ENCODE peak calls at places on chromosomes 12 and 14, in ten cellular contexts. C is prostate gland, I is HCT116, R is Panc1, T is breast epithelium, H is sigmoid colon, S is transverse colon, A is SK-N-SH, G is GM23338, B is spleen. E is an unnamed sample.

GRCh38 chr14:24297190-24297964 is 2.2 kb downstream of the DHRS1 start:
- DNase-seq in G (peak; percentile 84), S (no peak), I (no peak), R (no peak), C (no peak), T (no peak), H (no peak), B (no peak), A (peak; percentile 43), E (no peak)

GRCh38 chr12:90366286-90366685 is 588.7 kb downstream of the CCER1 start:
- DNase-seq in R (no peak), C (no peak), B (no peak), G (no peak), S (no peak), A (no peak), I (no peak), T (no peak), H (no peak), E (no peak)

GRCh38 chr12:57011438-57012424 is 4.6 kb downstream of the TAC3 start:
- DNase-seq in I (no peak), S (no peak), B (no peak), T (no peak), H (peak; percentile 26), G (no peak), A (no peak), C (no peak), R (no peak), E (no peak)

GRCh38 chr14:69987416-69988144 is 108.4 kb downstream of the SMOC1 start:
- DNase-seq in I (no peak), S (no peak), G (peak; percentile 76), C (no peak), R (no peak), B (no peak), H (no peak), T (no peak), A (no peak), E (no peak)

GRCh38 chr14:105530446-105531087 is 4.2 kb downstream of the TMEM121 start:
- DNase-seq in G (no peak), S (no peak), B (no peak), I (no peak), A (no peak), T (no peak), C (no peak), R (no peak), H (no peak), E (no peak)

GRCh38 chr14:24051789-24052655 is at the start of gene CARMIL3:
- DNase-seq in A (peak; percentile 97), S (peak; percentile 72), B (peak; percentile 91), C (peak; percentile 57), I (no peak), R (no peak), H (peak; percentile 77), G (peak; percentile 90), T (no peak), E (peak; percentile 70)

GRCh38 chr14:95547626-95548327 is 12.9 kb downstream of the GLRX5 start:
- DNase-seq in S (no peak), H (no peak), B (no peak), R (no peak), A (no peak), C (no peak), G (peak; percentile 41), T (no peak), I (no peak), E (no peak)

GRCh38 chr12:2268478-2269286 is 215.9 kb downstream of the CACNA1C start:
- DNase-seq in S (no peak), I (no peak), B (no peak), A (no peak), C (no peak), H (no peak), T (no peak), G (no peak), R (no peak), E (no peak)

GRCh38 chr14:104556256-104557021 is 23.1 kb upstream of the C14orf180 start:
- DNase-seq in H (peak; percentile 48), B (peak; percentile 71), R (no peak), C (no peak), S (peak; percentile 3), A (no peak), I (no peak), G (no peak), T (no peak), E (no peak)

GRCh38 chr12:102119674-102120563 is at the start of the genes NUP37 and PARPBP:
- DNase-seq in I (peak; percentile 86), T (peak; percentile 71), B (peak; percentile 97), A (peak; percentile 91), C (peak; percentile 77), S (peak; percentile 91), H (peak; percentile 94), R (peak; percentile 51), G (peak; percentile 95), E (peak; percentile 90)
- TF ChIP-seq POLR2AphosphoS5 in I (peak; percentile 97), T (peak; percentile 91), B (peak; percentile 94), A (peak; percentile 95), C (peak; percentile 87), S (peak; percentile 67), H (peak; percentile 93), R (peak; percentile 91), G (peak; percentile 90), E (peak; percentile 90)

GRCh38 chr12:52605542-52605941 is 4.3 kb upstream of the KRT72 start:
- DNase-seq in C (no peak), I (no peak), H (no peak), S (no peak), T (no peak), R (no peak), B (no peak), A (no peak), G (no peak), E (no peak)
- H3K27ac ChIP-seq in C (no peak overlapping the region), I (no peak overlapping the region), H (no peak overlapping the region), S (no peak overlapping the region), T (no peak overlapping the region), R (no peak overlapping the region), B (no peak overlapping the region), A (no peak overlapping the region), G (no peak overlapping the region), E (no peak overlapping the region)

GRCh38 chr14:54152351-54152750 is 195.7 kb upstream of the BMP4 start:
- DNase-seq in R (no peak), B (no peak), S (no peak), H (no peak), T (no peak), C (no peak), A (no peak), I (no peak), G (no peak), E (no peak)

GRCh38 chr14:54148251-54148650 is 191.6 kb upstream of the BMP4 start:
- DNase-seq in A (no peak), T (no peak), C (no peak), R (no peak), B (no peak), H (no peak), I (no peak), S (no peak), G (no peak), E (no peak)

GRCh38 chr14:54147758-54148157 is 191.1 kb upstream of the BMP4 start:
- DNase-seq in R (no peak), G (no peak), H (no peak), A (no peak), T (no peak), C (no peak), S (no peak), I (no peak), B (no peak), E (no peak)

GRCh38 chr14:54146601-54147000 is 190.0 kb upstream of the BMP4 start:
- DNase-seq in T (no peak), A (no peak), C (no peak), G (no peak), H (no peak), B (no peak), R (no peak), I (no peak), S (no peak), E (no peak)

DNA sequence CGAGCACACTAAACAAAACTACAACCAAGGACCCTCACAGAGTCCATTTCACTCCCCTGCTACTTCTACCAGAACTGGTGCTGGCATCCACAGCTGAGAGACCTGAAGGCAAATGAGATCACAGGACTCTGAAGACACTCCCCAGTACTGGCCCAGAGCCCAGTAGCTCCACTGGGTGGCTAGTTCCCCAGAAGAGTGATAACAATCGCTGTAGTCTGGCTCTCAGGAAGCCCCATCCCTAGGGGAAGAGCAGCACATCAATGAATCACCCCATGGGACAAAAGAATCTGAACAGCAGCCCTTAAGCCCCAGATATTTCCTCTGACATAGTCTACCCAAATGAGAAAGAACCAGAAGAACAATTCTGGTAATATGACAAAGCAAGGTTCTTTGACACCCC is 190.7 kb upstream of the BMP4 start:
- DNase-seq in A (no peak), G (no peak), S (no peak), H (no peak), C (no peak), R (no peak), I (no peak), B (no peak), T (no peak), E (no peak)
- TF ChIP-seq POLR2AphosphoS5 in A (no peak), G (no peak), S (no peak), H (no peak), C (no peak), R (no peak), I (no peak), B (no peak), T (no peak), E (no peak)

GRCh38 chr12:47774664-47775063 is 1.6 kb downstream of the SLC48A1 start:
- DNase-seq in S (no peak), I (no peak), R (no peak), T (no peak), H (peak; percentile 64), B (no peak), C (no peak), A (no peak), G (no peak), E (no peak)

GRCh38 chr12:47777741-47778558 is 4.9 kb downstream of the SLC48A1 start:
- DNase-seq in T (peak; percentile 64), H (peak; percentile 80), G (no peak), S (no peak), I (no peak), B (peak; percentile 83), C (no peak), R (no peak), A (peak; percentile 72), E (peak; percentile 67)

GRCh38 chr12:47775100-47775911 is 2.3 kb downstream of the SLC48A1 start:
- DNase-seq in T (no peak), C (no peak), I (no peak), H (peak; percentile 69), R (no peak), G (no peak), S (no peak), A (no peak), B (peak; percentile 75), E (no peak)

GRCh38 chr12:47777151-47777550 is 4.1 kb downstream of the SLC48A1 start:
- DNase-seq in R (no peak), S (no peak), H (no peak), G (no peak), C (no peak), A (no peak), B (peak; percentile 73), T (no peak), I (no peak), E (no peak)

DNA sequence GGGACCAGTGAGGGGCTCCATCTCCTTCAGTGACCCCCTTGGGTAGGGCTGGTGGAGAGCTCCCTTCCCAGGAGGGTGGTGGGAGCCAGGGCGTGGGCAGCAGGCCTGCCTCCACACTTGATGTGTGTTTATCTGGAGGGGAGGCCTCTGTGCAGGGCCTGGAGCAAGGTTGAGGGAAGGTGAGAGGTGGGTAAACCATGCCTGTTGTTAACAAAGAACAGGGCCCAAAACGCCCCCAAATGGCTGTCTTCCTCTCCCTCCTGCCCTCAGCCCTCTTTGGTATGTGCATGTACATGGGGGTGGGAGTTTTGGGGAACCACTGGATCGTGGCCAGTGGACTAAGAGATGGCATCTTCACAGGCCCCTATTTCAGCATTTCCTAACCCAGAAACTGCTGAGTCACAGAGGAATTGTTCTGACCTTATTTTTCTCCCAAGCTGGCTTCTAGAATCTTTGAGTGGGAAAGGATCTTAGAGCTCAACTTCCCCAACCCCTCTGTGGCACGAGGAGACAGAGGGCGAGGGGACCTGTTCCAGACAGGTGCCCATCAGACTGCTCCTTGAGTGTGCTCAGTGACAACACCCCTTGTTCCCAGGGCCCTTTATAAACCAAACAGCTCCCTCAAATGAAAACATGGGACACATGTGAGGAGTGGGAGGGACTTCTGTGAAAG is 3.6 kb downstream of the SLC48A1 start:
- DNase-seq in G (no peak), C (no peak), B (peak; percentile 73), R (no peak), H (peak; percentile 67), S (no peak), A (no peak), T (no peak), I (no peak), E (no peak)
- H3K27ac ChIP-seq in G (no peak overlapping the region), C (no peak overlapping the region), B (no peak overlapping the region), R (peak overlapping the region; percentile 70), H (peak overlapping the region; percentile 62), S (peak overlapping the region; percentile 14), A (no peak overlapping the region), T (peak overlapping the region; percentile 81), I (no peak overlapping the region), E (peak overlapping the region; percentile 70)